ENCODE peak calls at places on chromosomes 12 and 14, in six cellular contexts. N is H9, C is T-helper 9 cell, T is T-helper 2 cell, I is WTC11, M is ELR. X is an unnamed sample.
A peak's percentile ranks its signal among the peaks of the same experiment; 100 is the strongest.

GRCh38 chr12:75571651-75572050 is 60.2 kb upstream of the KRR1 start:
- DNase-seq in N (no peak), C (no peak), T (no peak), I (no peak), M (no peak), X (no peak)

GRCh38 chr12:81866081-81866480 is 106.9 kb upstream of the PPFIA2 start:
- DNase-seq in N (no peak), C (no peak), T (no peak), I (no peak), M (no peak), X (no peak)

GRCh38 chr12:2364566-2365165 is 311.9 kb downstream of the CACNA1C start:
- DNase-seq in N (peak; percentile 60), C (no peak), T (no peak), I (no peak), M (no peak), X (no peak)

GRCh38 chr14:75566321-75566720 is 12.1 kb upstream of the FLVCR2 start:
- DNase-seq in N (no peak), C (peak; percentile 40), T (peak; percentile 56), I (no peak), M (peak; percentile 41), X (no peak)

GRCh38 chr12:27952510-27952909 is 20.0 kb downstream of the PTHLH start:
- DNase-seq in N (peak; percentile 41), C (no peak), T (no peak), I (no peak), M (no peak), X (no peak)

GRCh38 chr12:55729592-55730446 is 1.0 kb upstream of the CD63 start:
- DNase-seq in N (peak; percentile 94), C (peak; percentile 35), T (peak; percentile 30), I (peak; percentile 87), M (peak; percentile 96), X (peak; percentile 83)

GRCh38 chr12:58833844-58834243 is 86.5 kb downstream of the LRIG3 start:
- DNase-seq in N (no peak), C (no peak), T (no peak), I (no peak), M (no peak), X (peak; percentile 9)

GRCh38 chr14:73723799-73724621 is 9.8 kb upstream of the PNMA1 start:
- DNase-seq in N (peak; percentile 38), C (no peak), T (no peak), I (no peak), M (peak; percentile 97), X (no peak)

GRCh38 chr14:79193689-79194477 is 1017.4 kb downstream of the DIO2 start:
- DNase-seq in N (no peak), C (no peak), T (no peak), I (no peak), M (no peak), X (no peak)

GRCh38 chr12:62472472-62472871 is 5.8 kb downstream of the MON2 start:
- DNase-seq in N (no peak), C (no peak), T (no peak), I (no peak), M (peak; percentile 11), X (no peak)

GRCh38 chr12:40313928-40314327 is 89.1 kb downstream of the LRRK2 start:
- DNase-seq in N (no peak), C (no peak), T (no peak), I (no peak), M (no peak), X (no peak)